ENCODE peak calls at places on chromosomes 7 and 10, in nine cellular contexts. One of them, this sample, is unnamed.

GRCh38 chr10:46096909-46097575 is 51.0 kb upstream of the MSMB start:
- DNase-seq in IMR-90: no peak
- DNase-seq in neural progenitor cell: peak
- DNase-seq in MM.1S: peak
- DNase-seq in HCT116: no peak
- DNase-seq in fibroblast of lung: no peak
- DNase-seq in HepG2: peak
- DNase-seq in H9: no peak
- DNase-seq in mammary epithelial cell: no peak
- DNase-seq in this sample: no peak

GRCh38 chr10:16732376-16732775 is 84.8 kb downstream of the RSU1 start:
- DNase-seq in IMR-90: peak
- DNase-seq in neural progenitor cell: no peak
- DNase-seq in MM.1S: no peak
- DNase-seq in HCT116: no peak
- DNase-seq in fibroblast of lung: no peak
- DNase-seq in HepG2: no peak
- DNase-seq in H9: no peak
- DNase-seq in mammary epithelial cell: peak
- DNase-seq in this sample: no peak

GRCh38 chr7:91064938-91065337 is 199.3 kb upstream of the FZD1 start:
- DNase-seq in IMR-90: peak
- DNase-seq in neural progenitor cell: no peak
- DNase-seq in MM.1S: no peak
- DNase-seq in HCT116: no peak
- DNase-seq in fibroblast of lung: peak
- DNase-seq in HepG2: no peak
- DNase-seq in H9: no peak
- DNase-seq in mammary epithelial cell: peak
- DNase-seq in this sample: no peak

GRCh38 chr7:107691713-107692112 is 31.1 kb downstream of the SLC26A4 start:
- DNase-seq in IMR-90: peak
- DNase-seq in neural progenitor cell: no peak
- DNase-seq in MM.1S: no peak
- DNase-seq in HCT116: no peak
- DNase-seq in fibroblast of lung: peak
- DNase-seq in HepG2: no peak
- DNase-seq in H9: no peak
- DNase-seq in mammary epithelial cell: no peak
- DNase-seq in this sample: no peak

GRCh38 chr7:8260871-8261707 is 878 bp downstream of the ICA1 start:
- DNase-seq in IMR-90: no peak
- DNase-seq in neural progenitor cell: peak
- DNase-seq in MM.1S: peak
- DNase-seq in HCT116: no peak
- DNase-seq in fibroblast of lung: peak
- DNase-seq in HepG2: no peak
- DNase-seq in H9: no peak
- DNase-seq in mammary epithelial cell: peak
- DNase-seq in this sample: no peak

GRCh38 chr10:127715782-127716378 is 21.1 kb upstream of the FOXI2 start:
- DNase-seq in IMR-90: no peak
- DNase-seq in neural progenitor cell: peak
- DNase-seq in MM.1S: peak
- DNase-seq in HCT116: peak
- DNase-seq in fibroblast of lung: peak
- DNase-seq in HepG2: peak
- DNase-seq in H9: no peak
- DNase-seq in mammary epithelial cell: no peak
- DNase-seq in this sample: peak

GRCh38 chr7:98626393-98627061 is 9.4 kb downstream of the NPTX2 start:
- DNase-seq in IMR-90: no peak
- DNase-seq in neural progenitor cell: peak
- DNase-seq in MM.1S: no peak
- DNase-seq in HCT116: no peak
- DNase-seq in fibroblast of lung: no peak
- DNase-seq in HepG2: no peak
- DNase-seq in H9: peak
- DNase-seq in mammary epithelial cell: no peak
- DNase-seq in this sample: no peak

GRCh38 chr10:5525581-5526271 is 965 bp downstream of the CALML3 start:
- DNase-seq in IMR-90: no peak
- DNase-seq in neural progenitor cell: no peak
- DNase-seq in MM.1S: no peak
- DNase-seq in HCT116: no peak
- DNase-seq in fibroblast of lung: no peak
- DNase-seq in HepG2: no peak
- DNase-seq in H9: no peak
- DNase-seq in mammary epithelial cell: peak
- DNase-seq in this sample: no peak

GRCh38 chr7:84085147-84085546 is 109.4 kb downstream of the SEMA3A start:
- DNase-seq in IMR-90: peak
- DNase-seq in neural progenitor cell: no peak
- DNase-seq in MM.1S: no peak
- DNase-seq in HCT116: no peak
- DNase-seq in fibroblast of lung: peak
- DNase-seq in HepG2: peak
- DNase-seq in H9: no peak
- DNase-seq in mammary epithelial cell: peak
- DNase-seq in this sample: no peak

GRCh38 chr10:43229208-43230061 is 37.4 kb downstream of the RASGEF1A start:
- DNase-seq in IMR-90: no peak
- DNase-seq in neural progenitor cell: peak
- DNase-seq in MM.1S: no peak
- DNase-seq in HCT116: no peak
- DNase-seq in fibroblast of lung: no peak
- DNase-seq in HepG2: no peak
- DNase-seq in H9: peak
- DNase-seq in mammary epithelial cell: no peak
- DNase-seq in this sample: no peak

GRCh38 chr7:29063872-29064271 is 82.5 kb downstream of the CPVL start:
- DNase-seq in IMR-90: no peak
- DNase-seq in neural progenitor cell: no peak
- DNase-seq in MM.1S: no peak
- DNase-seq in HCT116: no peak
- DNase-seq in fibroblast of lung: no peak
- DNase-seq in HepG2: no peak
- DNase-seq in H9: no peak
- DNase-seq in mammary epithelial cell: no peak
- DNase-seq in this sample: peak

GRCh38 chr7:155381852-155382801 is 75.8 kb upstream of the EN2 start:
- DNase-seq in IMR-90: no peak
- DNase-seq in neural progenitor cell: peak
- DNase-seq in MM.1S: no peak
- DNase-seq in HCT116: no peak
- DNase-seq in fibroblast of lung: no peak
- DNase-seq in HepG2: no peak
- DNase-seq in H9: no peak
- DNase-seq in mammary epithelial cell: no peak
- DNase-seq in this sample: no peak

GRCh38 chr7:121278120-121279021 is 50.4 kb upstream of the WNT16 start:
- DNase-seq in IMR-90: peak
- DNase-seq in neural progenitor cell: no peak
- DNase-seq in MM.1S: peak
- DNase-seq in HCT116: no peak
- DNase-seq in fibroblast of lung: peak
- DNase-seq in HepG2: no peak
- DNase-seq in H9: no peak
- DNase-seq in mammary epithelial cell: peak
- DNase-seq in this sample: no peak

GRCh38 chr10:124827474-124827873 is 25.9 kb downstream of the ABRAXAS2 start:
- DNase-seq in IMR-90: peak
- DNase-seq in neural progenitor cell: no peak
- DNase-seq in MM.1S: peak
- DNase-seq in HCT116: no peak
- DNase-seq in fibroblast of lung: peak
- DNase-seq in HepG2: peak
- DNase-seq in H9: no peak
- DNase-seq in mammary epithelial cell: no peak
- DNase-seq in this sample: peak

GRCh38 chr10:69838418-69838817 is 36.7 kb downstream of the COL13A1 start:
- DNase-seq in IMR-90: no peak
- DNase-seq in neural progenitor cell: peak
- DNase-seq in MM.1S: no peak
- DNase-seq in HCT116: no peak
- DNase-seq in fibroblast of lung: no peak
- DNase-seq in HepG2: no peak
- DNase-seq in H9: no peak
- DNase-seq in mammary epithelial cell: no peak
- DNase-seq in this sample: no peak

GRCh38 chr10:69842020-69842419 is 40.3 kb downstream of the COL13A1 start:
- DNase-seq in IMR-90: no peak
- DNase-seq in neural progenitor cell: no peak
- DNase-seq in MM.1S: no peak
- DNase-seq in HCT116: no peak
- DNase-seq in fibroblast of lung: no peak
- DNase-seq in HepG2: no peak
- DNase-seq in H9: no peak
- DNase-seq in mammary epithelial cell: no peak
- DNase-seq in this sample: no peak

GRCh38 chr10:69838853-69839252 is 37.1 kb downstream of the COL13A1 start:
- DNase-seq in IMR-90: peak
- DNase-seq in neural progenitor cell: no peak
- DNase-seq in MM.1S: no peak
- DNase-seq in HCT116: no peak
- DNase-seq in fibroblast of lung: peak
- DNase-seq in HepG2: no peak
- DNase-seq in H9: no peak
- DNase-seq in mammary epithelial cell: no peak
- DNase-seq in this sample: no peak

GRCh38 chr10:69840773-69841172 is 39.1 kb downstream of the COL13A1 start:
- DNase-seq in IMR-90: no peak
- DNase-seq in neural progenitor cell: no peak
- DNase-seq in MM.1S: no peak
- DNase-seq in HCT116: no peak
- DNase-seq in fibroblast of lung: no peak
- DNase-seq in HepG2: no peak
- DNase-seq in H9: no peak
- DNase-seq in mammary epithelial cell: no peak
- DNase-seq in this sample: no peak

GRCh38 chr10:69839696-69840345 is 38.1 kb downstream of the COL13A1 start:
- DNase-seq in IMR-90: peak
- DNase-seq in neural progenitor cell: no peak
- DNase-seq in MM.1S: no peak
- DNase-seq in HCT116: no peak
- DNase-seq in fibroblast of lung: peak
- DNase-seq in HepG2: no peak
- DNase-seq in H9: no peak
- DNase-seq in mammary epithelial cell: peak
- DNase-seq in this sample: no peak
- H2AFZ ChIP-seq in IMR-90: peak
- H2AFZ ChIP-seq in neural progenitor cell: no peak
- H2AFZ ChIP-seq in MM.1S: no peak
- H2AFZ ChIP-seq in HCT116: peak
- H2AFZ ChIP-seq in fibroblast of lung: no peak
- H2AFZ ChIP-seq in HepG2: no peak
- H2AFZ ChIP-seq in H9: no peak
- H2AFZ ChIP-seq in mammary epithelial cell: peak
- H2AFZ ChIP-seq in this sample: no peak

GRCh38 chr10:102410427-102411073 is 8.0 kb downstream of the PSD start:
- DNase-seq in IMR-90: no peak
- DNase-seq in neural progenitor cell: peak
- DNase-seq in MM.1S: no peak
- DNase-seq in HCT116: no peak
- DNase-seq in fibroblast of lung: peak
- DNase-seq in HepG2: no peak
- DNase-seq in H9: peak
- DNase-seq in mammary epithelial cell: no peak
- DNase-seq in this sample: no peak
- H3K9ac ChIP-seq in IMR-90: peak
- H3K9ac ChIP-seq in neural progenitor cell: no peak
- H3K9ac ChIP-seq in MM.1S: no peak
- H3K9ac ChIP-seq in HCT116: no peak
- H3K9ac ChIP-seq in fibroblast of lung: no peak
- H3K9ac ChIP-seq in HepG2: no peak
- H3K9ac ChIP-seq in H9: no peak
- H3K9ac ChIP-seq in mammary epithelial cell: no peak
- H3K9ac ChIP-seq in this sample: no peak

DNA sequence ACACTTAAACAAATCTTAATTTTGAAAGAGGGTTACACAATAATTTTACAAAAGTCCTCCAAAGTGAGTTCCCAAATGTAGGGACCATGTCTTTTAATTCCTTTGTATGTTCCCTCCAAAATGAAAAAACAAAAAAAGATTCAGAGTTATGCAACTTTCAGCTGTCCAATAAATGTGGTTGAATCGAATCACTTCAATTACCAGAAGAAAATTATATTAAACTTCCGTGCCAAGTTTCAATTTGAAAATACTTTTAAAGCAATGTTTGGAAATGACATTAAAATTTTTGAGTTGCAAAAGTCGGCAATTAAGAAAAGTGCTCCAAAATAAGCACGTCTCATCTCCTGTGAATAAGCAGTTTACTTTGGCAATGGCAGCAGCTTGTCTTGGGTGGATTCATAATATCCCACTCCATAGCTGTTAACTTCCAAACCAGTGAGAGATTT is 60.3 kb upstream of the C1GALT1 start:
- DNase-seq in IMR-90: no peak
- DNase-seq in neural progenitor cell: no peak
- DNase-seq in MM.1S: no peak
- DNase-seq in HCT116: no peak
- DNase-seq in fibroblast of lung: peak
- DNase-seq in HepG2: no peak
- DNase-seq in H9: no peak
- DNase-seq in mammary epithelial cell: no peak
- DNase-seq in this sample: no peak
- H2AFZ ChIP-seq in IMR-90: no peak
- H2AFZ ChIP-seq in neural progenitor cell: no peak
- H2AFZ ChIP-seq in MM.1S: no peak
- H2AFZ ChIP-seq in HCT116: no peak
- H2AFZ ChIP-seq in fibroblast of lung: no peak
- H2AFZ ChIP-seq in HepG2: no peak
- H2AFZ ChIP-seq in H9: no peak
- H2AFZ ChIP-seq in mammary epithelial cell: no peak
- H2AFZ ChIP-seq in this sample: no peak

DNA sequence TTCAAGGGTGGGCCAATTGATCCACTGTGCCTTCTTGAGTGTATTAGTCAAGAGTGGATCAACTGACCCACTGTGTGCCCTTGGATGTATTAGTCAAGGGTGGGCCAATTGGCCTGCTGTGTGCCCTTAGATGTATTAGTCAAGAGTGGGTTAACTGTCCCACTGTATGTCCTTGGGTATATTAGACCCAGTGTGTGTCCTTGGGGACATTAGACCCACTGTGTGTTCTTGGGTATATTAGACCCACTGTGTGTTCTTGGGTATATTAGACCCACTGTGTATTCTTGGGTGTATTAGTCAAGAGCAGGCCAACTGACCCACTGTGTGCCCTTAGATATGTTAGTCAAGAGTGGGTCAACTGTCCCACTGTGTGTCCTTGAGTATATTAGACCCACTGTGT is 601.8 kb downstream of the TYW1 start:
- DNase-seq in IMR-90: no peak
- DNase-seq in neural progenitor cell: no peak
- DNase-seq in MM.1S: no peak
- DNase-seq in HCT116: no peak
- DNase-seq in fibroblast of lung: no peak
- DNase-seq in HepG2: no peak
- DNase-seq in H9: no peak
- DNase-seq in mammary epithelial cell: no peak
- DNase-seq in this sample: no peak
- H3K9ac ChIP-seq in IMR-90: no peak
- H3K9ac ChIP-seq in neural progenitor cell: no peak
- H3K9ac ChIP-seq in MM.1S: no peak
- H3K9ac ChIP-seq in HCT116: no peak
- H3K9ac ChIP-seq in fibroblast of lung: no peak
- H3K9ac ChIP-seq in HepG2: no peak
- H3K9ac ChIP-seq in H9: no peak
- H3K9ac ChIP-seq in mammary epithelial cell: no peak
- H3K9ac ChIP-seq in this sample: no peak

GRCh38 chr10:78543026-78543748 is 509.5 kb downstream of the RPS24 start:
- DNase-seq in IMR-90: no peak
- DNase-seq in neural progenitor cell: no peak
- DNase-seq in MM.1S: no peak
- DNase-seq in HCT116: no peak
- DNase-seq in fibroblast of lung: no peak
- DNase-seq in HepG2: no peak
- DNase-seq in H9: no peak
- DNase-seq in mammary epithelial cell: no peak
- DNase-seq in this sample: no peak
- H2AFZ ChIP-seq in IMR-90: peak
- H2AFZ ChIP-seq in neural progenitor cell: no peak
- H2AFZ ChIP-seq in MM.1S: no peak
- H2AFZ ChIP-seq in HCT116: no peak
- H2AFZ ChIP-seq in fibroblast of lung: no peak
- H2AFZ ChIP-seq in HepG2: no peak
- H2AFZ ChIP-seq in H9: no peak
- H2AFZ ChIP-seq in mammary epithelial cell: no peak
- H2AFZ ChIP-seq in this sample: no peak

This sample was measured in Karpas-422.